ENCODE peak calls at places on chromosomes 4 and X, in eight cellular contexts. P is NB4, G is GM12878, D is uterus, Q is ovary, L is body of pancreas, J is spleen, N is A549. F is an unnamed sample.

GRCh38 chrX:41703574-41704029 is 14.8 kb downstream of the GPR34 start:
- DNase-seq in P (no peak), G (no peak), D (no peak), Q (no peak), L (no peak), J (no peak), N (no peak), F (no peak)

GRCh38 chr4:75886104-75886503 is 16.1 kb downstream of the PPEF2 start:
- DNase-seq in P (no peak), G (no peak), D (no peak), Q (no peak), L (no peak), J (no peak), N (no peak), F (no peak)

GRCh38 chrX:40531056-40531826 is 49.5 kb upstream of the ATP6AP2 start:
- DNase-seq in P (no peak), G (no peak), D (peak; percentile 51), Q (no peak), L (no peak), J (peak; percentile 37), N (no peak), F (no peak)

GRCh38 chr4:152007108-152007507 is 246.3 kb upstream of the GATB start:
- DNase-seq in P (no peak), G (no peak), D (no peak), Q (no peak), L (no peak), J (no peak), N (no peak), F (no peak)

GRCh38 chr4:112704991-112705845 is 68.3 kb downstream of the LARP7 start:
- DNase-seq in P (no peak), G (no peak), D (peak; percentile 53), Q (peak; percentile 52), L (peak; percentile 25), J (peak; percentile 78), N (peak; percentile 18), F (peak; percentile 5)

GRCh38 chr4:150818661-150819060 is 196.4 kb downstream of the LRBA start:
- DNase-seq in P (no peak), G (no peak), D (no peak), Q (no peak), L (no peak), J (no peak), N (no peak), F (no peak)

GRCh38 chr4:85756938-85757337 is 282.0 kb downstream of the ARHGAP24 start:
- DNase-seq in P (peak; percentile 23), G (no peak), D (no peak), Q (no peak), L (no peak), J (no peak), N (no peak), F (no peak)

GRCh38 chr4:162988530-162988929 is 178.2 kb downstream of the NAF1 start:
- DNase-seq in P (no peak), G (no peak), D (no peak), Q (no peak), L (no peak), J (no peak), N (no peak), F (no peak)

GRCh38 chr4:183106839-183107238 is 7.8 kb downstream of the WWC2 start:
- DNase-seq in P (no peak), G (no peak), D (no peak), Q (no peak), L (no peak), J (no peak), N (no peak), F (no peak)

GRCh38 chr4:106588906-106589305 is 220.3 kb upstream of the GIMD1 start:
- DNase-seq in P (no peak), G (no peak), D (no peak), Q (no peak), L (no peak), J (no peak), N (no peak), F (no peak)

DNA sequence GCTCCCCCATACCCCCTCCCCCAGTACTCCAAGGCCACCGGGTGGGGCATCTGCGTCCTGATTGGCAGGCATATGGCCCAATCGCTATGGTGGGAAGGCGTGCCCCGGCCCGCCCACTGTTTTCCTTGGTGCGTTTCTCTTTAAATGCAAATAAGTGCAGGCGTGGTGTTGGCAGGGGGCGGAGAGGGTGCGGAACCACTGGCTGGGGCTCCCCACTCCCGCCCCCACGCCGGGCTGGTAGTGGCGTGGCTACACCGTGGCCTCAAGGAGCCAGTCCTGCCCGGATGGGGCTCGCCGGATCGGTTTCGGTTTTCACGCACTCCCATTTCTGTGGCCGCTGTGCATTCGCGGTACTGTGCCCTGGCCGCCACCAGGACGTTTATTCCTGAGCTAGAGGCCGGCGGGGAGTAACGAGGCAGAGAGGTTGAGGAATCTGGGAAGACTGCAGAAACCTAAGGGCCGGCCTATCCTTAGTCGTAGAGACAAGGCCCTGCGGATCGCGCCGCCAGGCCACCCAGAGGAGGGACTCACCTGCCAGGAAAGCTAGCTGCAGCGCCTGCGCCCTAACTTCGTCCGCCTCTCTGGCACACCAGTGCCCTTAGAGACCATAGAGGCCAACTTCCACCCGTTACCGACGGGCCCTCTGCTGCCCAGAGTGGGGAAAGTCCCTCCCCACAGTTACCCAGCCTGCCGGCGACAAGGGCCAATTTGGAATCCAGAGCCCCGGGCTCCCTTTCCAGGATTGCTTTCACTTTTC is 405 bp upstream of the AMER1 start:
- DNase-seq in P (peak; percentile 94), G (peak; percentile 71), D (peak; percentile 95), Q (peak; percentile 94), L (peak; percentile 94), J (peak; percentile 95), N (peak; percentile 83), F (peak; percentile 92)
- TF ChIP-seq POLR2A in P (peak; percentile 55), G (peak; percentile 92), D (peak; percentile 73), Q (peak; percentile 58), L (peak; percentile 94), J (peak; percentile 69), N (peak; percentile 84), F (peak; percentile 71)

GRCh38 chr4:6640292-6641163 is at the start of gene MRFAP1:
- DNase-seq in P (peak; percentile 99), G (peak; percentile 78), D (peak; percentile 93), Q (peak; percentile 94), L (peak; percentile 94), J (peak; percentile 97), N (peak; percentile 80), F (peak; percentile 98)
- TF ChIP-seq POLR2A in P (peak; percentile 95), G (peak; percentile 84), D (peak; percentile 87), Q (peak; percentile 93), L (peak; percentile 85), J (peak; percentile 55), N (peak; percentile 92), F (peak; percentile 97)

GRCh38 chr4:128721896-128722295 is 87.6 kb upstream of the JADE1 start:
- DNase-seq in P (no peak), G (no peak), D (no peak), Q (no peak), L (no peak), J (no peak), N (no peak), F (no peak)
- TF ChIP-seq POLR2A in P (no peak), G (no peak), D (no peak), Q (no peak), L (no peak), J (no peak), N (no peak), F (no peak)

GRCh38 chr4:128810871-128811570 is 1.5 kb downstream of the JADE1 start:
- DNase-seq in P (peak; percentile 88), G (no peak), D (peak; percentile 68), Q (peak; percentile 82), L (peak; percentile 92), J (peak; percentile 97), N (peak; percentile 60), F (peak; percentile 84)
- TF ChIP-seq POLR2A in P (peak; percentile 70), G (peak; percentile 81), D (peak; percentile 50), Q (peak; percentile 75), L (peak; percentile 88), J (peak; percentile 62), N (peak; percentile 44), F (peak; percentile 70)

GRCh38 chrX:65534450-65535292 is at the start of gene LAS1L:
- DNase-seq in P (peak; percentile 96), G (peak; percentile 91), D (peak; percentile 91), Q (peak; percentile 89), L (peak; percentile 91), J (peak; percentile 95), N (peak; percentile 90), F (peak; percentile 97)
- TF ChIP-seq POLR2A in P (peak; percentile 59), G (peak; percentile 94), D (peak; percentile 52), Q (peak; percentile 28), L (peak; percentile 71), J (no peak), N (peak; percentile 57), F (peak; percentile 74)

GRCh38 chrX:72182924-72183323 is 1.4 kb downstream of the PIN4 start:
- DNase-seq in P (no peak), G (no peak), D (no peak), Q (no peak), L (no peak), J (no peak), N (no peak), F (no peak)

GRCh38 chrX:72180539-72180938 is 1.0 kb upstream of the PIN4 start:
- DNase-seq in P (peak; percentile 38), G (no peak), D (no peak), Q (no peak), L (no peak), J (no peak), N (no peak), F (peak; percentile 32)

GRCh38 chrX:72181178-72182125 is at the start of gene PIN4:
- DNase-seq in P (peak; percentile 96), G (peak; percentile 88), D (peak; percentile 92), Q (peak; percentile 90), L (peak; percentile 89), J (peak; percentile 94), N (peak; percentile 84), F (peak; percentile 93)
- TF ChIP-seq POLR2A in P (peak; percentile 53), G (peak; percentile 64), D (peak; percentile 39), Q (peak; percentile 15), L (peak; percentile 57), J (no peak), N (peak; percentile 57), F (peak; percentile 75)

F was measured in erythroblast.